ENCODE peak calls at places on chromosomes 2 and 18, in seven cellular contexts. M is GM20000; N is left ventricle myocardium inferior; O is mucosa of descending colon; X is CD4-positive, alpha-beta T cell; P is fibroblast of the aortic adventitia; H is progenitor cell of endocrine pancreas. U is an unnamed sample.

GRCh38 chr2:227853204-227853629 is 18.2 kb upstream of the DAW1 start:
- DNase-seq in M (no peak), N (no peak), O (no peak), X (no peak), P (peak; percentile 98), H (no peak), U (no peak)

GRCh38 chr2:120763931-120764330 is 28.3 kb downstream of the GLI2 start:
- DNase-seq in M (no peak), N (no peak), O (peak; percentile 14), X (no peak), P (no peak), H (no peak), U (no peak)

GRCh38 chr2:191206613-191207471 is 38.4 kb upstream of the MYO1B start:
- DNase-seq in M (no peak), N (no peak), O (no peak), X (no peak), P (no peak), H (no peak), U (no peak)

GRCh38 chr18:48788378-48788777 is 162.4 kb downstream of the SMAD7 start:
- DNase-seq in M (no peak), N (no peak), O (no peak), X (no peak), P (no peak), H (no peak), U (no peak)

GRCh38 chr18:9803698-9804516 is 81.9 kb upstream of the TXNDC2 start:
- DNase-seq in M (no peak), N (peak; percentile 43), O (no peak), X (no peak), P (no peak), H (no peak), U (no peak)

GRCh38 chr2:36780231-36780808 is 83.8 kb downstream of the VIT start:
- DNase-seq in M (peak; percentile 53), N (no peak), O (no peak), X (no peak), P (peak; percentile 81), H (no peak), U (peak; percentile 54)

GRCh38 chr2:237968048-237968862 is 1.4 kb downstream of the UBE2F start:
- DNase-seq in M (peak; percentile 87), N (no peak), O (peak; percentile 31), X (peak; percentile 41), P (peak; percentile 84), H (no peak), U (no peak)

GRCh38 chr2:56130463-56131070 is 53.2 kb upstream of the CCDC85A start:
- DNase-seq in M (no peak), N (no peak), O (no peak), X (no peak), P (peak; percentile 70), H (no peak), U (peak; percentile 27)

GRCh38 chr2:37771600-37772088 is 100.2 kb upstream of the CDC42EP3 start:
- DNase-seq in M (no peak), N (no peak), O (no peak), X (no peak), P (peak; percentile 39), H (no peak), U (no peak)

GRCh38 chr2:44825702-44826101 is 115.8 kb upstream of the SIX3 start:
- DNase-seq in M (no peak), N (no peak), O (peak; percentile 55), X (no peak), P (no peak), H (no peak), U (no peak)

GRCh38 chr18:58363767-58364540 is 264.9 kb downstream of the ALPK2 start:
- DNase-seq in M (no peak), N (no peak), O (no peak), X (no peak), P (peak; percentile 54), H (no peak), U (no peak)

GRCh38 chr2:37635359-37636208 is 35.9 kb downstream of the CDC42EP3 start:
- DNase-seq in M (no peak), N (no peak), O (no peak), X (peak; percentile 68), P (peak; percentile 73), H (no peak), U (no peak)

GRCh38 chr2:150346806-150347205 is 140.7 kb downstream of the RND3 start:
- DNase-seq in M (no peak), N (no peak), O (no peak), X (no peak), P (no peak), H (no peak), U (no peak)

GRCh38 chr2:125172181-125172580 is 1147.1 kb downstream of the CNTNAP5 start:
- DNase-seq in M (no peak), N (no peak), O (no peak), X (no peak), P (peak; percentile 10), H (no peak), U (no peak)

GRCh38 chr2:144452169-144453038 is 67.5 kb downstream of the ZEB2 start:
- DNase-seq in M (no peak), N (no peak), O (no peak), X (no peak), P (peak; percentile 65), H (no peak), U (no peak)

GRCh38 chr2:98476192-98476868 is 31.7 kb downstream of the INPP4A start:
- DNase-seq in M (peak; percentile 45), N (no peak), O (peak; percentile 59), X (no peak), P (no peak), H (no peak), U (no peak)

GRCh38 chr2:10163498-10164486 is 41.3 kb downstream of the RRM2 start:
- DNase-seq in M (peak; percentile 48), N (no peak), O (no peak), X (no peak), P (no peak), H (no peak), U (no peak)

DNA sequence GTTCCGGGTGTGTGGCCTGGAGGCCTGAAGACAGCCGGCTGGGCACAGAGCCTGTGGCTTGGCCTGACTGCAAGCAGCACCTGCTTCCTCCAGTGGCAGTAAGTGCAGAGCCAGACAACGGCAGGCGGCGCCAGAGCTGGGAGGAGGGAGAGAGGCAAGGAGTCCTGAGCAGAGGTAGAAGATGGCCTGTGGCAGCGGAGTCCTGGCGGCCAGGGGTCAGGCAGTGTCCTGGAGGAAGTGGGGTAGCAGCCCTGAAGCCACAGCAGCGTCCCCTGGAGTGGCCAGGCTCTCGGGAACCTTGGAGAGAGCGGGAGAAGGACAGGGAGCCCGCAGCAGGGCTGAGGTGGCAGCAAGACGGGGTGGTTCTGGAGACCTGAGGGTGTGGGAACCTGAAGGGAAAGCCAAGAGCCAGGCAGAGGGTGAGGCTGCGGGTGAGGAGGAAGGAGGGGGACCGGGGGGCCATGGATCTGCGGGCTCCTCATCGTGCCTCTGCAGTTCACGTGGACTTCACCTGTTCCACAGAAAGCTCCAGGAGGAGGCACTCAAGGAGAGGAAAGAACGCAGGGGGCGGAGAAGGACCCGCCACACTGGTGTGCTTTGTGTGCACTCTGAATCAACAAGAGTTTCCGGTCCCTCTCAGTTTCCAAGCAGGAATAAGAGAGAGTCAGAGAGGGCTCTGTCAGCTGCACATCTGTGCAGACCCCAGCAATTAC is 85.9 kb downstream of the USP40 start:
- DNase-seq in M (no peak), N (no peak), O (peak; percentile 73), X (no peak), P (no peak), H (no peak), U (no peak)
- TF ChIP-seq CTCF in M (no peak), N (no peak), O (no peak), X (no peak), P (no peak), H (no peak), U (peak; percentile 74)

GRCh38 chr2:188450740-188451480 is 159.2 kb downstream of the GULP1 start:
- DNase-seq in M (no peak), N (no peak), O (no peak), X (no peak), P (peak; percentile 64), H (no peak), U (no peak)

GRCh38 chr2:188452084-188452483 is 160.4 kb downstream of the GULP1 start:
- DNase-seq in M (no peak), N (no peak), O (no peak), X (no peak), P (peak; percentile 11), H (no peak), U (no peak)

DNA sequence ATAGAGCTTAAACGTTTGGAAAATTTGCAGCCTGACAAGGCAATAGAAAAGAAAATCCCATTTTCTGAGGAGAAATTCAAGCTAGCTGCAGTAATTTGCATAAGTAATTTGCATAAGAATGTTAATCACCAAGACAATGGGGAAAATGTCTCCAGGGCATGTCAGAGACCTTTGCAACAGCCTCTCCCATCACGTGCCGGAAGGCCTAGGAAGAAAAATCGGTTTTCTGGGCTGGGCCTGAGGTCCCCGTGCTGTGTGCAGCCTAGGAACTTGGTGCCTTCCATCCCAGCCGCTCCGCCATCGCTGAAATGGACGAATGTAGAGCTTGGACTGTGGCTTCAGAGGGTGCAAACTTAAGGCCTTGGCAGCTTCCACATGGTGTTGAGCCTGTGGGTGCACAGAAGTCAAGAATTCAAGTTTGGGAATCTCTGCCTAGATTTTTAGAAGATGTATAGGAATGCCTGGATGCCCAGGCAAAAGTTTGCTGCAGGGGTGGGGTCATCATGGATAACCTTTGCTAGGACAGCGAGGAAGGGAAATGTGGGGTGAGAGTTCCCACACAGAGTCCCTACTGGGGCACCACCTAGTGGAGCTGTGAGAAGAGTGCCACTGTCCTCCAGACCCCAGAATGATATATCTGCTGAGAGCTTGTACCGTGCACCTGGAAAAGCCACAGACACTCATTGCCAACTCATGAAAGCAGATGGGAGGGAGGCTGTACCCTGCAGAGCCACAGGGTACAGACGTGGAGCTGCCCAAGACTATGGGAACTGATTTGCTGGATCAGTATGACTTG is 164.6 kb downstream of the GULP1 start:
- DNase-seq in M (no peak), N (no peak), O (no peak), X (no peak), P (no peak), H (no peak), U (no peak)
- TF ChIP-seq CTCF in M (peak; percentile 5), N (no peak), O (no peak), X (no peak), P (peak; percentile 17), H (peak; percentile 18), U (peak; percentile 34)

DNA sequence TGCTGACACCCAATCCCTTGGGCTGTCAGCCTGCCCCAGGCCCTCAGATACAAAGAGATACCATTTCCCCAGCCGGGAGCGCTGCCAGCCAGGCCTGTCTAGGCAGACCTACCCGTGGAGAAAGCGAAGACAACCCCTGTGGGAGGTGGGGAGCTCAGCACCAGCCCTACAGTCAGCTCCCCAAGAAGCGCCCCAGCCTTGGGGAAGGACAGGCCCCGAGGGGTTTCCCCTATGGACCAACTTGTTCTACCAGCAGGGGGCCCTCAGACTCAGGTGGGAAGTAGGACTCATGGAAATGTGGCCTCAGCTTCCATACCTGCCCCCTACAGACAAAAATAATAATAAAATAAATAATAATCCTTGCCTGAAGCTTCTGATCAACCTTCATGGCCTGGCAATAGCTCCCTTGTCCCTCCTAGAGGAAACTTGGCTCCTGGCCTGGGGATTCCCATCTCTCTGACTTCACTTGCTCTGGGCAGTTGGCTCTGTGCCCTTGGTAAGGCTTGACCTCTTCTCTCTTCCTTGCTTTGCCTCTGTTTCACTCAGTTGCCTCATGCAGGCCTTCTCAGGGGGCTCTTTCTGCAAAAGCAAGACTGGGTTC is 7.0 kb downstream of the SLC35F6 start:
- DNase-seq in M (no peak), N (peak; percentile 82), O (peak; percentile 48), X (peak; percentile 21), P (peak; percentile 96), H (no peak), U (no peak)
- TF ChIP-seq CTCF in M (no peak), N (peak; percentile 41), O (no peak), X (peak; percentile 11), P (peak; percentile 33), H (peak; percentile 52), U (no peak)

DNA sequence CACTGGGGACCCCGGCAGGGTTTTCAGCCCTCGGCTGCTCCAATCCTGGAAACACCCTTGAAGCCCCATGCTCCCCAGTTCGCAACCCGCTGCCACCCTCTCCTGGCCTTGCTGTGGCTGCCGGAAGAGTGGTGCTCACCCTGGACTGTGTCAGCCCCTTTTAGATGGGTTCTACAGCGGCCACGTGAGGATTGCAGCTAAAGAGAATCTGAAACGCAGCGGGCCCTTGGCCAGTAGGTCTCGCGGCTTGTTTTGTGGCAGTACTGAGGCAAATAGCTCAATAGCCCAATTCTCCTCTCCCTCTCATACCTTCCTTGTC is 80.0 kb downstream of the EPAS1 start:
- DNase-seq in M (no peak), N (no peak), O (no peak), X (no peak), P (no peak), H (no peak), U (no peak)
- TF ChIP-seq CTCF in M (no peak), N (no peak), O (no peak), X (no peak), P (no peak), H (no peak), U (no peak)